ENCODE peak calls at places on chromosomes 13 and 19, in four cellular contexts. D is GM06990, R is AG10803, E is AG04450. L is an unnamed sample.

GRCh38 chr13:32863596-32863995 is 152.6 kb upstream of the KL start:
- DNase-seq in R (no peak), D (no peak), E (no peak), L (no peak)

GRCh38 chr13:28655566-28655965 is 3.4 kb upstream of the POMP start:
- DNase-seq in R (peak), E (no peak), D (no peak), L (peak)

GRCh38 chr19:28727133-28727834 is 485.7 kb downstream of the UQCRFS1 start:
- DNase-seq in E (no peak), R (no peak), D (peak), L (peak)

GRCh38 chr13:66933994-66934393 is 296.1 kb downstream of the PCDH9 start:
- DNase-seq in D (no peak), E (peak), R (peak), L (peak)

GRCh38 chr19:44615529-44616247 is 2.3 kb downstream of the IGSF23 start:
- DNase-seq in R (no peak), D (no peak), E (no peak), L (no peak)

GRCh38 chr19:35011737-35012682 is 11.9 kb downstream of the GRAMD1A start:
- DNase-seq in R (no peak), D (no peak), E (no peak), L (no peak)

GRCh38 chr19:30778961-30779690 is 406.9 kb downstream of the ZNF536 start:
- DNase-seq in R (no peak), D (no peak), E (no peak), L (no peak)

GRCh38 chr19:42569193-42569592 is 25.5 kb downstream of the CEACAM8 start:
- DNase-seq in D (no peak), E (no peak), R (no peak), L (no peak)

GRCh38 chr19:33264881-33265445 is 37.4 kb downstream of the CEBPA start:
- DNase-seq in D (no peak), E (no peak), R (no peak), L (no peak)

GRCh38 chr13:98484289-98485219 is 92.4 kb downstream of the STK24 start:
- DNase-seq in R (peak), E (no peak), D (peak), L (peak)

GRCh38 chr13:77430377-77430951 is 103.6 kb upstream of the MYCBP2 start:
- DNase-seq in D (peak), E (no peak), R (no peak), L (no peak)

GRCh38 chr19:1076046-1076386 is 9.0 kb downstream of the ARHGAP45 start:
- DNase-seq in R (no peak), D (no peak), E (no peak), L (no peak)

GRCh38 chr13:28237944-28238343 is 99.6 kb downstream of the PAN3 start:
- DNase-seq in R (no peak), E (no peak), D (no peak), L (no peak)

GRCh38 chr19:30888937-30889336 is 460.3 kb downstream of the TSHZ3 start:
- DNase-seq in E (no peak), D (no peak), R (no peak), L (no peak)

GRCh38 chr13:98977568-98978270 is at the start of gene DOCK9:
- DNase-seq in R (peak), D (no peak), E (no peak), L (peak)

GRCh38 chr19:8611890-8612806 is 1.6 kb upstream of the ADAMTS10 start:
- DNase-seq in D (no peak), R (peak), E (no peak), L (no peak)

GRCh38 chr13:27182844-27183497 is 11.4 kb upstream of the USP12 start:
- DNase-seq in E (no peak), D (no peak), R (peak), L (peak)

GRCh38 chr13:77370888-77371287 is 44.0 kb upstream of the MYCBP2 start:
- DNase-seq in R (no peak), E (no peak), D (no peak), L (no peak)

GRCh38 chr19:50252111-50252886 is 48.9 kb downstream of the MYH14 start:
- DNase-seq in R (no peak), E (no peak), D (peak), L (no peak)

GRCh38 chr13:36888645-36889044 is 31.4 kb downstream of the SMAD9 start:
- DNase-seq in R (no peak), D (no peak), E (no peak), L (no peak)

GRCh38 chr13:42355118-42355840 is 83.3 kb downstream of the AKAP11 start:
- DNase-seq in R (no peak), E (no peak), D (no peak), L (no peak)
- TF ChIP-seq CTCF in R (no peak), E (no peak), D (no peak), L (no peak)

DNA sequence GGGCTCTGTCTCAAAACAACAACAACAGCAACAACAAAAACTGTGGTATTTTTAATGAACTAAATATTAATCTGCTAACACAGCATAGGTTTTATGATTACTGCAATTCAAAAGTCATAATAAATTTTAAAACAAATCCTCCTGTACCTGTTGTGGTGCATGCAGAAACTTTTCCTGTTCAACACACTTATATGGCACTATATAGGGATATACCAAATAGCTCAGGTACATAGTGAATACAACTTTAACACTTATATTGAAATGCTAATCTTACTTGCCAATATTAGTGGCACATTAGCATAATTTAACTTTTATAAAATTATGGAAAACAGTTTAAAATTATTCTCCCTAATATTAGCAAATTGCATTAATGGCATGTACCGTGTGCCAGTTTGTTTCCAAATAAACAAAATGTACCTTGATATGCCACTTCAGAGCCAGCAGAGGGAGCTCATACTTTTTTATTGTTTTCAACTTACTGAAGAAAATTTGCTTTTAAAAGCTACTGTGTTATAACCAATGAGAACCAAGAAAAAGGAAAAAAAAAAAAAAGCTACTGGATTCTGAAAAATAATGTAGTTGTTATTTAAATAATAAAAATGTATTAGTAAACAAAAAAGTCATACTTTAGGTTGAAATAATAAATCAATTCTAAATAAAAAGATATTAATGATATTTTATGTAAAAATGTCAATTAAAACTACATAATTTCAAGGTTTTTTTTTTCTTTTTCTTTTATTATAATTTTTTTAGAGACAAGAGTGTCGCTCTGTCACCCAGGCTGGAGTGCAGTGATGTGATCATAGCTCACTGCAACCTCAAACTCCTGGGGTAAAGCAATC is 18.0 kb upstream of the RBM26 start:
- DNase-seq in R (peak), E (peak), D (no peak), L (peak)
- TF ChIP-seq CTCF in R (peak), E (peak), D (peak), L (peak)

GRCh38 chr19:12864721-12865715 is 16.2 kb downstream of the DNASE2 start:
- DNase-seq in D (no peak), E (no peak), R (no peak), L (no peak)
- TF ChIP-seq CTCF in D (no peak), E (no peak), R (no peak), L (no peak)

DNA sequence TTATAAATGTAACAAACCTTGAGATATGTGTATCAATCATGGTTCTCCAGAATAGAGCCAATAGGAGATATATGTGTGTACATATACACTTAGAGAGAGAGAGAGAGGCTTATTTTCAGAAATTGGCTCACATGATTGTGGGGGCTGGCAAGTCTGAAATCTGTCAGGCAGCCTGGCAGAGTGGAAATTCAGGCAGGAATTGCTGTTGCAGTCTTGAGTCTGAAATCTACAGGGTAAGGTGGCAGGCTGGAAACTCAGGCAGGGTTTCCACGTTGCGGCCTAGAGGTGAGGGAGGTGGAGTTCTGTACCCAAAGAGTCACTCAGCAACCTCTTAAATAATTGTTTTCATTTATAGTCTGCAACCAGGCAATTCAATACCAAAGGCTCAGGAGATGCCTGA is 218.4 kb downstream of the B3GLCT start:
- DNase-seq in D (no peak), R (no peak), E (no peak), L (no peak)
- TF ChIP-seq CTCF in D (no peak), R (no peak), E (no peak), L (no peak)

GRCh38 chr13:58712191-58712590 is 1080.6 kb downstream of the PCDH17 start:
- DNase-seq in E (no peak), D (no peak), R (no peak), L (no peak)
- TF ChIP-seq CTCF in E (no peak), D (no peak), R (no peak), L (no peak)

GRCh38 chr13:44382635-44383145 is 9.1 kb downstream of the SERP2 start:
- DNase-seq in R (no peak), D (no peak), E (no peak), L (no peak)
- TF ChIP-seq CTCF in R (no peak), D (no peak), E (no peak), L (no peak)